ENCODE peak calls at places on chromosomes 4 and X, in five cellular contexts. One of them, this sample, is unnamed.

GRCh38 chr4:165294907-165295306 is 32.6 kb upstream of the MSMO1 start:
- DNase-seq in adrenal gland: no peak
- DNase-seq in IMR-90: no peak
- DNase-seq in fibroblast of pulmonary artery: no peak
- DNase-seq in fibroblast of lung: no peak
- DNase-seq in this sample: no peak

GRCh38 chrX:135973025-135973547 is 702 bp downstream of the MMGT1 start:
- DNase-seq in fibroblast of lung: no peak
- DNase-seq in adrenal gland: no peak
- DNase-seq in fibroblast of pulmonary artery: peak; percentile 36
- DNase-seq in IMR-90: peak; percentile 13
- DNase-seq in this sample: peak; percentile 8

GRCh38 chrX:77447339-77448149 is at the start of gene FGF16:
- DNase-seq in fibroblast of pulmonary artery: no peak
- DNase-seq in IMR-90: no peak
- DNase-seq in adrenal gland: no peak
- DNase-seq in fibroblast of lung: no peak
- DNase-seq in this sample: no peak

GRCh38 chr4:139910106-139910505 is 243.9 kb downstream of the MAML3 start:
- DNase-seq in IMR-90: peak; percentile 23
- DNase-seq in fibroblast of lung: no peak
- DNase-seq in adrenal gland: no peak
- DNase-seq in fibroblast of pulmonary artery: no peak
- DNase-seq in this sample: no peak

GRCh38 chr4:90002406-90003040 is 107.9 kb downstream of the MMRN1 start:
- DNase-seq in fibroblast of pulmonary artery: no peak
- DNase-seq in IMR-90: no peak
- DNase-seq in adrenal gland: no peak
- DNase-seq in fibroblast of lung: no peak
- DNase-seq in this sample: no peak

GRCh38 chr4:67907650-67908049 is 23.8 kb upstream of the TMPRSS11D start:
- DNase-seq in fibroblast of pulmonary artery: no peak
- DNase-seq in fibroblast of lung: no peak
- DNase-seq in adrenal gland: no peak
- DNase-seq in IMR-90: no peak
- DNase-seq in this sample: no peak

GRCh38 chrX:83022020-83022419 is 486.1 kb upstream of the POU3F4 start:
- DNase-seq in IMR-90: no peak
- DNase-seq in fibroblast of lung: no peak
- DNase-seq in fibroblast of pulmonary artery: no peak
- DNase-seq in adrenal gland: no peak
- DNase-seq in this sample: no peak

GRCh38 chr4:105002278-105002677 is 144.4 kb upstream of the TET2 start:
- DNase-seq in fibroblast of lung: no peak
- DNase-seq in IMR-90: no peak
- DNase-seq in adrenal gland: no peak
- DNase-seq in fibroblast of pulmonary artery: no peak
- DNase-seq in this sample: no peak

GRCh38 chrX:2370436-2370835 is 130.3 kb downstream of the DHRSX start:
- DNase-seq in fibroblast of pulmonary artery: no peak
- DNase-seq in IMR-90: no peak
- DNase-seq in adrenal gland: no peak
- DNase-seq in fibroblast of lung: peak; percentile 82
- DNase-seq in this sample: peak; percentile 35

GRCh38 chrX:69027181-69028005 is 137.9 kb downstream of the PJA1 start:
- DNase-seq in fibroblast of pulmonary artery: peak; percentile 88
- DNase-seq in IMR-90: peak; percentile 93
- DNase-seq in fibroblast of lung: peak; percentile 82
- DNase-seq in adrenal gland: no peak
- DNase-seq in this sample: peak; percentile 60

GRCh38 chrX:42751573-42751972 is 26.4 kb downstream of the PPP1R2C start:
- DNase-seq in adrenal gland: no peak
- DNase-seq in fibroblast of lung: peak; percentile 80
- DNase-seq in IMR-90: peak; percentile 15
- DNase-seq in fibroblast of pulmonary artery: peak; percentile 41
- DNase-seq in this sample: no peak

GRCh38 chr4:69782651-69783310 is 22.4 kb upstream of the SULT1B1 start:
- DNase-seq in IMR-90: no peak
- DNase-seq in adrenal gland: no peak
- DNase-seq in fibroblast of pulmonary artery: no peak
- DNase-seq in fibroblast of lung: no peak
- DNase-seq in this sample: no peak

GRCh38 chr4:81647388-81647787 is 175.7 kb upstream of the RASGEF1B start:
- DNase-seq in IMR-90: no peak
- DNase-seq in fibroblast of pulmonary artery: no peak
- DNase-seq in adrenal gland: no peak
- DNase-seq in fibroblast of lung: no peak
- DNase-seq in this sample: no peak

GRCh38 chr4:184118516-184118915 is 99.2 kb downstream of the ENPP6 start:
- DNase-seq in fibroblast of pulmonary artery: no peak
- DNase-seq in IMR-90: no peak
- DNase-seq in adrenal gland: no peak
- DNase-seq in fibroblast of lung: no peak
- DNase-seq in this sample: no peak

GRCh38 chr4:38367642-38368189 is 296.3 kb upstream of the KLF3 start:
- DNase-seq in IMR-90: no peak
- DNase-seq in fibroblast of pulmonary artery: no peak
- DNase-seq in adrenal gland: no peak
- DNase-seq in fibroblast of lung: no peak
- DNase-seq in this sample: no peak

GRCh38 chrX:107714196-107714811 is 61.3 kb downstream of the TSC22D3 start:
- DNase-seq in IMR-90: no peak
- DNase-seq in fibroblast of pulmonary artery: peak; percentile 57
- DNase-seq in adrenal gland: no peak
- DNase-seq in fibroblast of lung: no peak
- DNase-seq in this sample: peak; percentile 31

GRCh38 chrX:134949271-134949670 is 41.5 kb upstream of the SMIM10 start:
- DNase-seq in adrenal gland: peak; percentile 32
- DNase-seq in fibroblast of lung: peak; percentile 50
- DNase-seq in fibroblast of pulmonary artery: peak; percentile 43
- DNase-seq in IMR-90: peak; percentile 62
- DNase-seq in this sample: no peak

GRCh38 chr4:152246659-152247058 is 289.2 kb downstream of the FBXW7 start:
- DNase-seq in fibroblast of lung: no peak
- DNase-seq in adrenal gland: no peak
- DNase-seq in fibroblast of pulmonary artery: no peak
- DNase-seq in IMR-90: no peak
- DNase-seq in this sample: no peak

GRCh38 chr4:103008875-103009729 is 10.4 kb downstream of the SLC9B1 start:
- DNase-seq in fibroblast of pulmonary artery: peak; percentile 90
- DNase-seq in adrenal gland: no peak
- DNase-seq in fibroblast of lung: peak; percentile 53
- DNase-seq in IMR-90: peak; percentile 80
- DNase-seq in this sample: peak; percentile 75

GRCh38 chr4:26397086-26397485 is 76.3 kb downstream of the RBPJ start:
- DNase-seq in IMR-90: no peak
- DNase-seq in fibroblast of lung: no peak
- DNase-seq in adrenal gland: no peak
- DNase-seq in fibroblast of pulmonary artery: no peak
- DNase-seq in this sample: no peak

GRCh38 chrX:38095971-38096529 is 89.7 kb downstream of the SYTL5 start:
- DNase-seq in IMR-90: peak; percentile 58
- DNase-seq in adrenal gland: no peak
- DNase-seq in fibroblast of lung: peak; percentile 66
- DNase-seq in fibroblast of pulmonary artery: peak; percentile 31
- DNase-seq in this sample: peak; percentile 50

GRCh38 chrX:80578518-80579105 is 158.4 kb downstream of the TENT5D start:
- DNase-seq in IMR-90: peak; percentile 6
- DNase-seq in fibroblast of lung: peak; percentile 1
- DNase-seq in fibroblast of pulmonary artery: peak; percentile 37
- DNase-seq in adrenal gland: no peak
- DNase-seq in this sample: peak; percentile 3

GRCh38 chrX:103488332-103488731 is 31.0 kb downstream of the RAB40A start:
- DNase-seq in fibroblast of lung: peak; percentile 8
- DNase-seq in fibroblast of pulmonary artery: peak; percentile 39
- DNase-seq in IMR-90: no peak
- DNase-seq in adrenal gland: no peak
- DNase-seq in this sample: peak; percentile 26

GRCh38 chrX:48508400-48509244 is at the start of gene PORCN:
- DNase-seq in fibroblast of pulmonary artery: peak; percentile 54
- DNase-seq in fibroblast of lung: peak; percentile 56
- DNase-seq in adrenal gland: peak; percentile 83
- DNase-seq in IMR-90: peak; percentile 35
- DNase-seq in this sample: peak; percentile 63

GRCh38 chr4:153018716-153019115 is 82.6 kb downstream of the FHDC1 start:
- DNase-seq in fibroblast of lung: no peak
- DNase-seq in adrenal gland: no peak
- DNase-seq in fibroblast of pulmonary artery: no peak
- DNase-seq in IMR-90: no peak
- DNase-seq in this sample: no peak

GRCh38 chr4:138670681-138671080 is 344.9 kb upstream of the NOCT start:
- DNase-seq in fibroblast of pulmonary artery: no peak
- DNase-seq in adrenal gland: no peak
- DNase-seq in fibroblast of lung: no peak
- DNase-seq in IMR-90: no peak
- DNase-seq in this sample: no peak

GRCh38 chr4:140309124-140309870 is 64.1 kb upstream of the SCOC start:
- DNase-seq in IMR-90: peak; percentile 72
- DNase-seq in adrenal gland: no peak
- DNase-seq in fibroblast of pulmonary artery: peak; percentile 22
- DNase-seq in fibroblast of lung: peak; percentile 75
- DNase-seq in this sample: peak; percentile 33

GRCh38 chr4:152663203-152664066 is 16.4 kb downstream of the TMEM154 start:
- DNase-seq in fibroblast of pulmonary artery: no peak
- DNase-seq in fibroblast of lung: no peak
- DNase-seq in IMR-90: no peak
- DNase-seq in adrenal gland: no peak
- DNase-seq in this sample: peak; percentile 5

GRCh38 chrX:110418220-110418856 is 59.7 kb downstream of the RTL9 start:
- DNase-seq in fibroblast of pulmonary artery: peak; percentile 76
- DNase-seq in fibroblast of lung: peak; percentile 78
- DNase-seq in IMR-90: peak; percentile 81
- DNase-seq in adrenal gland: peak; percentile 35
- DNase-seq in this sample: peak; percentile 71
- TF ChIP-seq CTCF in fibroblast of pulmonary artery: peak; percentile 56
- TF ChIP-seq CTCF in fibroblast of lung: peak; percentile 52
- TF ChIP-seq CTCF in IMR-90: peak; percentile 60
- TF ChIP-seq CTCF in adrenal gland: no peak
- TF ChIP-seq CTCF in this sample: peak; percentile 61

GRCh38 chr4:87024181-87024580 is 89.4 kb downstream of the AFF1 start:
- DNase-seq in fibroblast of pulmonary artery: no peak
- DNase-seq in fibroblast of lung: no peak
- DNase-seq in IMR-90: peak; percentile 25
- DNase-seq in adrenal gland: no peak
- DNase-seq in this sample: no peak
- H3K4me3 ChIP-seq in fibroblast of pulmonary artery: no peak overlapping the region
- H3K4me3 ChIP-seq in fibroblast of lung: no peak overlapping the region
- H3K4me3 ChIP-seq in IMR-90: no peak overlapping the region
- H3K4me3 ChIP-seq in adrenal gland: no peak overlapping the region
- H3K4me3 ChIP-seq in this sample: no peak overlapping the region

DNA sequence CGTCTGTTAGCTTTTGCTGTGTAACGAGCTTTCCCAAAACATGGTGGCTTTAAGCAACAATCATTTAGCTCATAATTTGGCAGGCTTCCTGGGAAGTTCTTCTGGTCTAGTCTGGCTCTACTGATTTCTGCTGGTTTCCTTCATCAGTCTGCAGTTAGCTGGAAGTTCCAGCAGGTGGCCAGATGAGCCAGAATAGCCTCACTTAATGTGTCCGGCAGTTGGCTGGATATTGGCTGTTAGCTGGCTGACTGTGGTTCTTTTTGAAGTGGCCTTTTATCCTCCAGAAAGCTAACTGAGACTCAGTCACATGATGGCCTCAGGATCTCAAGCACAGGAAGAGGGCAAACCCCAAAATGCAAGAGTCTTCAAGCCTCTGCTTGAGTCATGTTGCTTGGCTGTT is 34.9 kb downstream of the FTHL17 start:
- DNase-seq in fibroblast of pulmonary artery: peak; percentile 56
- DNase-seq in IMR-90: peak; percentile 42
- DNase-seq in adrenal gland: peak; percentile 67
- DNase-seq in fibroblast of lung: peak; percentile 45
- DNase-seq in this sample: peak; percentile 44
- TF ChIP-seq CTCF in fibroblast of pulmonary artery: peak; percentile 71
- TF ChIP-seq CTCF in IMR-90: peak; percentile 61
- TF ChIP-seq CTCF in adrenal gland: peak; percentile 54
- TF ChIP-seq CTCF in fibroblast of lung: peak; percentile 70
- TF ChIP-seq CTCF in this sample: peak; percentile 67

GRCh38 chrX:130704053-130705038 is 198.7 kb downstream of the ENOX2 start:
- DNase-seq in fibroblast of pulmonary artery: peak; percentile 52
- DNase-seq in IMR-90: peak; percentile 69
- DNase-seq in adrenal gland: no peak
- DNase-seq in fibroblast of lung: peak; percentile 47
- DNase-seq in this sample: peak; percentile 18
- H3K4me3 ChIP-seq in fibroblast of pulmonary artery: no peak overlapping the region
- H3K4me3 ChIP-seq in IMR-90: peak overlapping the region; percentile 13
- H3K4me3 ChIP-seq in adrenal gland: no peak overlapping the region
- H3K4me3 ChIP-seq in fibroblast of lung: no peak overlapping the region
- H3K4me3 ChIP-seq in this sample: no peak overlapping the region

GRCh38 chr4:168560184-168560834 is 63.5 kb downstream of the PALLD start:
- DNase-seq in fibroblast of lung: peak; percentile 64
- DNase-seq in fibroblast of pulmonary artery: no peak
- DNase-seq in adrenal gland: no peak
- DNase-seq in IMR-90: peak; percentile 70
- DNase-seq in this sample: peak; percentile 76
- TF ChIP-seq CTCF in fibroblast of lung: no peak
- TF ChIP-seq CTCF in fibroblast of pulmonary artery: no peak
- TF ChIP-seq CTCF in adrenal gland: no peak
- TF ChIP-seq CTCF in IMR-90: no peak
- TF ChIP-seq CTCF in this sample: no peak

GRCh38 chrX:153184787-153185186 is 5.7 kb downstream of the MAGEA1 start:
- DNase-seq in IMR-90: no peak
- DNase-seq in fibroblast of pulmonary artery: no peak
- DNase-seq in adrenal gland: no peak
- DNase-seq in fibroblast of lung: no peak
- DNase-seq in this sample: no peak

GRCh38 chrX:153181822-153182221 is 2.7 kb downstream of the MAGEA1 start:
- DNase-seq in IMR-90: no peak
- DNase-seq in fibroblast of lung: no peak
- DNase-seq in fibroblast of pulmonary artery: no peak
- DNase-seq in adrenal gland: no peak
- DNase-seq in this sample: no peak

GRCh38 chrX:153179131-153179530 is at the start of gene MAGEA1:
- DNase-seq in fibroblast of pulmonary artery: no peak
- DNase-seq in fibroblast of lung: no peak
- DNase-seq in IMR-90: no peak
- DNase-seq in adrenal gland: no peak
- DNase-seq in this sample: no peak
- H3K4me3 ChIP-seq in fibroblast of pulmonary artery: no peak within 1 kb of the TSS
- H3K4me3 ChIP-seq in fibroblast of lung: no peak within 1 kb of the TSS
- H3K4me3 ChIP-seq in IMR-90: no peak within 1 kb of the TSS
- H3K4me3 ChIP-seq in adrenal gland: no peak within 1 kb of the TSS
- H3K4me3 ChIP-seq in this sample: no peak within 1 kb of the TSS

GRCh38 chr4:170193496-170193895 is 103.7 kb upstream of the AADAT start:
- DNase-seq in adrenal gland: no peak
- DNase-seq in fibroblast of lung: no peak
- DNase-seq in IMR-90: no peak
- DNase-seq in fibroblast of pulmonary artery: no peak
- DNase-seq in this sample: no peak

GRCh38 chr4:170202721-170203120 is 113.0 kb upstream of the AADAT start:
- DNase-seq in fibroblast of lung: no peak
- DNase-seq in adrenal gland: no peak
- DNase-seq in fibroblast of pulmonary artery: no peak
- DNase-seq in IMR-90: no peak
- DNase-seq in this sample: no peak

DNA sequence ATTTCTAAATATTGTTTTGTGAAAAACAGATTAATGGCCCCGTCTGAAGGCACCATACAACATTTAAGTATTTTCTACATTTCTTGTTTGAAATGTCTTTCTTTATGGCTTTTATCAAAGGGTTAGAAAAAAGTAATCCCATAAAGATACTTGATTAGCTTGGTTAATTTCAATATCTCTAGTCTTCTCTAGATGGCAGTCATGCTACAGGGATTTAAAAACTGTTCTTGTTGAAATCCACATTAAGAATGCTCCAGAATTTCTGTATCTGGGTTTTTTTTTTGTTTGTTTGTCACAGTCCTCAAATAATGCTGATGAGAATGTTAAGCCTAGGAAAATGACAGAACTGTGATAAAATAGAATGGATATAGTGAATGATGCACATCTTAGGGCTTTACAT is 109.0 kb upstream of the AADAT start:
- DNase-seq in adrenal gland: no peak
- DNase-seq in fibroblast of pulmonary artery: no peak
- DNase-seq in IMR-90: no peak
- DNase-seq in fibroblast of lung: no peak
- DNase-seq in this sample: no peak
- TF ChIP-seq CTCF in adrenal gland: no peak
- TF ChIP-seq CTCF in fibroblast of pulmonary artery: no peak
- TF ChIP-seq CTCF in IMR-90: peak; percentile 11
- TF ChIP-seq CTCF in fibroblast of lung: no peak
- TF ChIP-seq CTCF in this sample: no peak